ENCODE peak calls at places on chromosomes 5 and 9, in nine cellular contexts. Z is K562; P is tibial artery; N is kidney; G is cardiac muscle cell; L is Peyer's patch; A is CD8-positive, alpha-beta T cell; S is stomach; B is breast epithelium. Q is an unnamed sample.
A peak's percentile ranks its signal among the peaks of the same experiment; 100 is the strongest.

GRCh38 chr5:76542887-76543690 is 80.1 kb downstream of the F2RL2 start:
- DNase-seq in Z (no peak), A (peak; percentile 64), B (no peak), P (peak; percentile 32), L (peak; percentile 73), G (peak; percentile 14), N (peak; percentile 53), S (peak; percentile 42), Q (peak; percentile 67)

GRCh38 chr9:90921104-90921503 is 119.5 kb downstream of the SYK start:
- DNase-seq in L (no peak), B (peak; percentile 95), A (no peak), G (peak; percentile 34), S (peak; percentile 76), P (peak; percentile 87), Z (no peak), N (peak; percentile 94), Q (no peak)

GRCh38 chr9:121026260-121026691 is 23.8 kb downstream of the C5 start:
- DNase-seq in A (no peak), G (peak; percentile 35), Z (no peak), P (no peak), N (no peak), L (no peak), S (no peak), B (no peak), Q (no peak)

GRCh38 chr9:90099262-90099982 is 494.6 kb downstream of the GADD45G start:
- DNase-seq in N (no peak), L (no peak), G (peak; percentile 44), Z (no peak), S (no peak), P (no peak), A (no peak), B (no peak), Q (no peak)

GRCh38 chr5:133681896-133682295 is 69.6 kb upstream of the FSTL4 start:
- DNase-seq in S (peak; percentile 19), P (no peak), G (no peak), N (no peak), A (no peak), Z (no peak), B (no peak), L (no peak), Q (no peak)

GRCh38 chr9:112868956-112869594 is 21.6 kb downstream of the SLC46A2 start:
- DNase-seq in G (no peak), P (no peak), Z (no peak), B (no peak), A (no peak), L (no peak), S (no peak), N (no peak), Q (no peak)

GRCh38 chr9:75001719-75002421 is 26.2 kb downstream of the CARNMT1 start:
- DNase-seq in S (no peak), Z (peak; percentile 28), A (no peak), N (no peak), P (no peak), L (no peak), G (peak; percentile 93), B (no peak), Q (no peak)

GRCh38 chr9:33452828-33453271 is 5.5 kb upstream of the AQP3 start:
- DNase-seq in B (peak; percentile 57), S (peak; percentile 68), Z (peak; percentile 60), L (peak; percentile 72), N (peak; percentile 91), G (peak; percentile 88), A (peak; percentile 63), P (no peak), Q (peak; percentile 30)

GRCh38 chr9:131776473-131776872 is 36.6 kb upstream of the RAPGEF1 start:
- DNase-seq in P (no peak), A (no peak), S (no peak), B (no peak), L (no peak), G (peak; percentile 64), Z (peak; percentile 76), N (peak; percentile 69), Q (no peak)

GRCh38 chr9:84339951-84340350 is 607 bp downstream of the SLC28A3 start:
- DNase-seq in Z (no peak), P (no peak), S (no peak), B (no peak), N (peak; percentile 79), G (no peak), A (no peak), L (no peak), Q (no peak)

GRCh38 chr5:65151632-65152031 is 330.1 kb downstream of the ADAMTS6 start:
- DNase-seq in L (no peak), N (no peak), A (no peak), B (no peak), G (peak; percentile 49), P (no peak), Z (no peak), S (no peak), Q (no peak)

GRCh38 chr5:175460126-175460525 is 16.1 kb upstream of the DRD1 start:
- DNase-seq in A (no peak), L (no peak), S (no peak), P (no peak), B (no peak), Z (no peak), G (peak; percentile 21), N (no peak), Q (no peak)

GRCh38 chr9:101791938-101792337 is 53.5 kb upstream of the GRIN3A start:
- DNase-seq in N (no peak), L (peak; percentile 69), Z (peak; percentile 19), P (no peak), A (no peak), G (peak; percentile 5), B (no peak), S (no peak), Q (no peak)

GRCh38 chr5:14374100-14374499 is 207.5 kb upstream of the OTULINL start:
- DNase-seq in B (peak; percentile 47), L (no peak), Z (no peak), N (no peak), A (no peak), P (no peak), G (no peak), S (no peak), Q (no peak)

GRCh38 chr9:36268007-36268427 is 9.8 kb upstream of the GNE start:
- DNase-seq in L (no peak), B (no peak), N (peak; percentile 77), S (no peak), P (no peak), G (peak; percentile 22), Z (no peak), A (no peak), Q (no peak)

GRCh38 chr5:74647096-74647495 is 6.6 kb upstream of the ENC1 start:
- DNase-seq in N (no peak), L (no peak), Z (no peak), S (no peak), A (no peak), P (no peak), B (peak; percentile 79), G (no peak), Q (no peak)

GRCh38 chr9:77887660-77888059 is 144.0 kb downstream of the GNAQ start:
- DNase-seq in S (no peak), B (no peak), N (no peak), P (no peak), G (no peak), L (no peak), Z (no peak), A (no peak), Q (no peak)

GRCh38 chr9:6590772-6591384 is 54.7 kb downstream of the GLDC start:
- DNase-seq in B (no peak), L (no peak), G (no peak), P (no peak), S (no peak), A (no peak), N (no peak), Z (no peak), Q (no peak)

GRCh38 chr5:72408602-72409001 is 88.4 kb downstream of the PTCD2 start:
- DNase-seq in G (peak; percentile 83), L (no peak), Z (no peak), S (no peak), P (no peak), B (no peak), A (no peak), N (no peak), Q (no peak)
- H3K4me1 ChIP-seq in G (no peaks in the 10 kb centered on the region), L (no peaks in the 10 kb centered on the region), Z (no peaks in the 10 kb centered on the region), S (no peaks in the 10 kb centered on the region), P (peaks cover 5% of the 10 kb centered on the region), B (no peaks in the 10 kb centered on the region), A (no peaks in the 10 kb centered on the region), N (no peaks in the 10 kb centered on the region), Q (no peaks in the 10 kb centered on the region)

GRCh38 chr9:124875501-124875900 is 13.6 kb downstream of the ARPC5L start:
- DNase-seq in N (peak; percentile 33), A (no peak), B (no peak), S (no peak), L (no peak), G (no peak), P (no peak), Z (no peak), Q (no peak)
- H3K36me3 ChIP-seq in N (peaks cover 25% of the 10 kb centered on the region), A (peaks cover 59% of the 10 kb centered on the region), B (peaks cover 5% of the 10 kb centered on the region), S (peaks cover 79% of the 10 kb centered on the region), L (no peaks in the 10 kb centered on the region), G (peaks cover 44% of the 10 kb centered on the region), P (peaks cover 47% of the 10 kb centered on the region), Z (peaks cover 92% of the 10 kb centered on the region), Q (peaks cover 70% of the 10 kb centered on the region)

DNA sequence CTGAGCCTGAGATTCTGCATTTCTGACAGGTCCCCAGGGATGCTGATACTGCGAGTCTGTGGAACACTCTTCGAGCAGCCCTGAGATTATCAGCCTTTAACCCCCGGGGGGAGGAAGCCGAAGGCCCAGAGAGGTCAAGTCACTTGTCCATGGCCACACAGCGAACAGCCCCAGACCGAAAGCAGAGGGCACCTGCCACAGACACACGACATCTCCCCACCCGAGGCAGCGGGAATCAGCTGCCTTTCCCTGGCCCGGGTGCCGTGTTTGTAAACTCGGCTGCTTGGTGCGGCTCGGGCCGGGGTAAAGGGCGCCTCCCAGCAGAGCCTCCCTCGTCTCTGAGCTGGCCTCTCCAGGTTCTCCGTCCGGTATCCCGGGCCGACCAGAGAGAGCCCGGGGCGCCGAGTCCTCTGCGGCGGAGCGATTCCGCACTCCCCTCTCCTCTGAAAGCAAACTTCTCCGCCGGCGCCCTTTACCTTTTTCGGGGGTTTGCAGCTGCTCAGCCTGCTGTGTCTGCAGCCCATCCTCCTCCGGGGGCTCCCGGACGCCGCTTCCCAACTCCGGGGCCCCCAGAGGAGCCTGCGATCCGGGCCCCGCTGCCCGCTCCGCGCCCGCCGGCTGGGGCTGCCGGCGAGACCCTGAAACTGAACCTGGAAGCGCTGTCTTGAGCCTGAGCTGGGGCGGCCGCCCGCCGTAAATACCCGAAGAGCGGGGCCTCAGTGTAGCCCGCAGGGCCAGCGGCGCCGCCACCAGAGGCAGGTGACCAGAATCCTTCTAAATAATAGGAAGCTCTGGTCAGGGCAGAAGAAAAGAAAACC is at the start of gene CCDC69:
- DNase-seq in G (peak; percentile 79), B (peak; percentile 49), L (peak; percentile 89), P (peak; percentile 82), A (peak; percentile 58), N (peak; percentile 89), S (peak; percentile 78), Z (peak; percentile 70), Q (peak; percentile 16)
- H3K4me1 ChIP-seq in G (peaks cover 24% of the 10 kb centered on the region), B (no peaks in the 10 kb centered on the region), L (peaks cover 35% of the 10 kb centered on the region), P (peaks cover 26% of the 10 kb centered on the region), A (peaks cover 58% of the 10 kb centered on the region), N (no peaks in the 10 kb centered on the region), S (peaks cover 47% of the 10 kb centered on the region), Z (peaks cover 19% of the 10 kb centered on the region), Q (peaks cover 40% of the 10 kb centered on the region)

DNA sequence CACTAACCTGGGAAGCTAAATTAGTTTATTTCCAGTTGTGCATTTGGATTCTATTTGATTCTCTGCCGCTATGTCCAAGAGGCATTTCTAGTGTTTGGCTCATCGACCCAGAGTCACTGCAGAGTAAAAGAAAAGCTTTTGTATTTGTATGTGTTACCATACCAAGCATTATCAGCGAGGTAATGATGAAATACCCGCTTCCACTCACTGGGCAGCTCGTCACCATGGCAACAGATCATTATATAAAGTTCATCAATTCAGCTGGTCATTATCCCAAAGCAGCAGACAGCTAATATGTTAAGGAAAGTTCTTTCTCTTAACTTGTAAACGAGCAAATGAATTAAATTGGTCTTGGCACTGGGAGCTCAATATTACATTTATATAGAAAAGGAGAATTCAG is 380.3 kb downstream of the SEMA5A start:
- DNase-seq in N (no peak), B (no peak), Z (no peak), S (no peak), L (no peak), P (no peak), G (no peak), A (no peak), Q (no peak)
- H3K36me3 ChIP-seq in N (no peaks in the 10 kb centered on the region), B (no peaks in the 10 kb centered on the region), Z (no peaks in the 10 kb centered on the region), S (no peaks in the 10 kb centered on the region), L (no peaks in the 10 kb centered on the region), P (no peaks in the 10 kb centered on the region), G (no peaks in the 10 kb centered on the region), A (no peaks in the 10 kb centered on the region), Q (no peaks in the 10 kb centered on the region)